ENCODE peak calls at places on chromosomes 1 and 21, in four cellular contexts. B, U, X and H are unnamed samples.

GRCh38 chr1:211541715-211542477 is 37.1 kb downstream of the SLC30A1 start:
- DNase-seq in X (peak; percentile 78), U (no peak), B (no peak), H (no peak)

GRCh38 chr1:208520700-208521099 is 276.5 kb upstream of the PLXNA2 start:
- DNase-seq in X (no peak), B (no peak), U (peak; percentile 30), H (no peak)

GRCh38 chr1:4684142-4684541 is 29.7 kb downstream of the AJAP1 start:
- DNase-seq in U (peak; percentile 13), B (no peak), X (no peak), H (no peak)

GRCh38 chr1:176601358-176601757 is 138.4 kb downstream of the PAPPA2 start:
- DNase-seq in U (peak; percentile 72), X (no peak), B (no peak), H (no peak)

GRCh38 chr1:58989845-58990244 is 206.0 kb upstream of the JUN start:
- DNase-seq in X (no peak), U (no peak), B (no peak), H (no peak)

GRCh38 chr21:44760376-44760775 is 41.2 kb downstream of the UBE2G2 start:
- DNase-seq in B (no peak), X (no peak), U (no peak), H (no peak)

GRCh38 chr1:110542730-110543129 is 23.8 kb upstream of the KCNA10 start:
- DNase-seq in X (peak; percentile 66), B (peak; percentile 36), U (peak; percentile 33), H (no peak)

GRCh38 chr1:234170622-234171021 is 202.6 kb upstream of the COA6 start:
- DNase-seq in U (no peak), B (no peak), X (no peak), H (no peak)

GRCh38 chr1:178037510-178038253 is 56.2 kb upstream of the RASAL2 start:
- DNase-seq in X (peak; percentile 89), B (peak; percentile 64), U (peak; percentile 80), H (peak; percentile 69)